ENCODE peak calls at places on chromosomes 1 and 21, in five cellular contexts. O, W, P, X and F are unnamed samples.

GRCh38 chr1:6000444-6001288 is 8.4 kb upstream of the NPHP4 start:
- DNase-seq in O (peak), W (no peak), P (no peak), X (no peak), F (no peak)

GRCh38 chr1:6922096-6922931 is 137.1 kb downstream of the CAMTA1 start:
- DNase-seq in O (no peak), W (peak), P (peak), X (peak), F (peak)

GRCh38 chr21:43278766-43279577 is 110.2 kb downstream of the CRYAA start:
- DNase-seq in O (peak), W (no peak), P (no peak), X (no peak), F (no peak)

GRCh38 chr1:214551436-214552173 is at the start of gene PTPN14:
- DNase-seq in O (peak), W (peak), P (peak), X (peak), F (peak)

GRCh38 chr1:75588779-75589475 is 22.0 kb downstream of the SLC44A5 start:
- DNase-seq in O (no peak), W (no peak), P (no peak), X (no peak), F (no peak)

GRCh38 chr1:247295746-247296145 is 35.9 kb downstream of the ZNF496 start:
- DNase-seq in O (peak), W (no peak), P (no peak), X (no peak), F (no peak)

GRCh38 chr1:93608188-93609109 is 73.2 kb downstream of the BCAR3 start:
- DNase-seq in O (no peak), W (no peak), P (no peak), X (peak), F (peak)

GRCh38 chr1:170097449-170097948 is 23.0 kb upstream of the KIFAP3 start:
- DNase-seq in O (no peak), W (no peak), P (no peak), X (no peak), F (no peak)

GRCh38 chr1:226064168-226064815 is 1.8 kb downstream of the H3-3A start:
- DNase-seq in O (no peak), W (no peak), P (peak), X (peak), F (peak)

GRCh38 chr1:151310986-151311385 is 16.2 kb downstream of the PI4KB start:
- DNase-seq in O (no peak), W (peak), P (no peak), X (no peak), F (peak)

GRCh38 chr1:40265298-40265697 is 7.3 kb downstream of the ZMPSTE24 start:
- DNase-seq in O (no peak), W (no peak), P (no peak), X (no peak), F (no peak)

GRCh38 chr1:40265919-40266318 is 7.9 kb downstream of the ZMPSTE24 start:
- DNase-seq in O (no peak), W (no peak), P (no peak), X (no peak), F (no peak)

GRCh38 chr1:40267767-40268187 is 9.7 kb downstream of the ZMPSTE24 start:
- DNase-seq in O (no peak), W (no peak), P (peak), X (peak), F (peak)

GRCh38 chr1:40266786-40267535 is 8.9 kb downstream of the ZMPSTE24 start:
- DNase-seq in O (no peak), W (no peak), P (no peak), X (no peak), F (no peak)

DNA sequence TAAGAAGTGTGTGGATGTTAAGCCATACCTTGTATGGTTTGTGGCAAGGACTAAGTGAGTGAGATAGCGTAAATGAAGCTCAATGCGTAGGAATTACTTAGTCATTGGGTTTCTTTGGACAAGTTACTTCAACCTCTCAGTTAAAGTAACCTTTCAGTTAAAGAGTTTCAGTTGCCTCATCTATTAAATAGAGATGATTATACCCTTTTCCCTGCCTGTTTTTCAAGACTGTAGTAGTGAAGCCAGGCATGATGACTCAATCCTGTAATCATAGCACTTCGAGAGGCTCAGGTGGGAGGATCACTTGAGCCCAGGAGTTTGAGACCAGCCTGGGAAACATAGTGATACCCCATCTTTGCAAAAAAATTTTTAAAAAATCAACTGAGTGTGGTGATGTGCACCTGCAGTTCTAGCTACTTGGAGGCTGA is 6.3 kb downstream of the ZMPSTE24 start:
- DNase-seq in O (no peak), W (no peak), P (no peak), X (no peak), F (no peak)
- TF ChIP-seq CTCF in O (no peak), W (no peak), P (no peak), X (no peak), F (no peak)

DNA sequence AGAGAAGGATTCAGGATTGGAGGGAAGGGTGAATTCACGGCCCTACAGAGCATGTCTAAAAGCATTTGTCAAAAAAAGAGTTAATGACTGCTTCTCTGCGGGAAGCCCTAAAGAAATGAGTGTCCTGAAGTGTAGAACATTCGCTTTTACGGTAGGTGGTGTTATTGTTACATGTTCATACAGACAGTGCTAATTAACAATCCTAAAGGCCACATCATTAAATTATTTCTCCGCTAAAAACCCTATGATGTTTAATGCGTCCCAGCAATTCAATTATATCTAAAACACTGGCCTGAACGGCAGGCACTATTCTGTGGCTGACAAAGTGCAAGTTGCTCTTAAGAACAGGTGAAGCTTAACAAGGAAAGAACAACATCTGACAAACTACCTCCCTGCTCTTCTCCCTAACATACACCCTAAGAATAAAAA is 112.3 kb upstream of the NFIA start:
- DNase-seq in O (no peak), W (no peak), P (peak), X (peak), F (peak)
- TF ChIP-seq CTCF in O (peak), W (peak), P (peak), X (peak), F (peak)

GRCh38 chr21:20445971-20446370 is 552.2 kb upstream of the NCAM2 start:
- DNase-seq in O (no peak), W (no peak), P (no peak), X (no peak), F (peak)

GRCh38 chr21:20443558-20444155 is 554.6 kb upstream of the NCAM2 start:
- DNase-seq in O (no peak), W (no peak), P (no peak), X (no peak), F (peak)
- TF ChIP-seq CTCF in O (peak), W (no peak), P (peak), X (no peak), F (peak)

GRCh38 chr1:118039170-118039569 is 109.6 kb downstream of the WDR3 start:
- DNase-seq in O (no peak), W (no peak), P (no peak), X (no peak), F (no peak)
- TF ChIP-seq CTCF in O (no peak), W (no peak), P (no peak), X (no peak), F (no peak)

GRCh38 chr1:115182012-115182715 is 92.9 kb upstream of the TSPAN2 start:
- DNase-seq in O (no peak), W (no peak), P (no peak), X (no peak), F (no peak)

GRCh38 chr1:115184951-115185331 is 95.6 kb upstream of the TSPAN2 start:
- DNase-seq in O (no peak), W (peak), P (peak), X (peak), F (peak)

GRCh38 chr1:115184260-115184950 is 95.1 kb upstream of the TSPAN2 start:
- DNase-seq in O (no peak), W (no peak), P (no peak), X (no peak), F (no peak)

GRCh38 chr1:115183711-115184259 is 94.5 kb upstream of the TSPAN2 start:
- DNase-seq in O (no peak), W (peak), P (no peak), X (peak), F (no peak)

DNA sequence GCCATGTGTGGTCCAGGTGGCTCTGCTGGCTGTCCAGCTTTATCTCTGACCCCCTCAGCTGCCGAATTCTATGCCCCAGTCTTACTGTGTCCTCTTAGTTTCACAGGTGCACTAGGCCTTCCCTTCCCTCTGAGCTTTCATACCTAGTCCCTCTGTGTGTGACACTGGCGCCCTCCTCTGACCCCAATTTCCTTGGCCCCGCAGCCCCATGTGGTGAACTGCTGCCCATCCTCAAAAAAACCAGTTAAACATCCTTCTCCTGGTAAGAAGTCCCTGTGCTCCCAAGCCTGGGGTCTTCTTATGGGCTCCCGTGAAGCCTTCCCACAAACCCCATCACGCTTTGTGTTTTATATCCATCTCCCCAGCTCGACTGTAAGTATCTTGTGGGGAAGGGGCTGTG is 93.9 kb upstream of the TSPAN2 start:
- DNase-seq in O (no peak), W (no peak), P (no peak), X (no peak), F (no peak)
- TF ChIP-seq CTCF in O (no peak), W (no peak), P (no peak), X (no peak), F (no peak)

DNA sequence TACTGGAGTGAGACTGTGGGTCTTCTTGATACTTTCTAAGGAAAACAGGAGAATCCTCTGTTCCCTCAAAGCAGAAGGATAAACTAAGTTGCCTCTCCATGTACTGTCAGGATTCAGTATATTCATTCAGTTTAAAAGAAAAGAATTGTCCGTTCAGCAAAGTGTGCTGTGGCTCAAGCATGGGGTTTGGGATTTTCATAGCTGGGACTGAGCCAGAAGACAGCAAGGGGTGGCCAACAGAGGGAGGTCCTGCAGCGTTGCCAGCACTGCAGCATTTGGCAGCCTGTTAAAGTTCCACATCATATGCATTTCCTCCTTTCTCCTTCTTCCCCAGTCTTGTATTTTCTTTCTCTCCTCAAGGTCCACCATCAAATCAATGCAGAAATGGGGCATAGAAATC is 75.1 kb downstream of the DTL start:
- DNase-seq in O (no peak), W (no peak), P (peak), X (peak), F (peak)
- TF ChIP-seq CTCF in O (no peak), W (no peak), P (peak), X (peak), F (peak)

GRCh38 chr1:26233903-26234643 is at the start of gene CEP85:
- DNase-seq in O (peak), W (peak), P (peak), X (peak), F (peak)

GRCh38 chr1:26239936-26240335 is 5.9 kb downstream of the CEP85 start:
- DNase-seq in O (no peak), W (no peak), P (peak), X (peak), F (peak)

GRCh38 chr1:26237230-26237966 is 3.4 kb downstream of the CEP85 start:
- DNase-seq in O (no peak), W (no peak), P (peak), X (peak), F (peak)

DNA sequence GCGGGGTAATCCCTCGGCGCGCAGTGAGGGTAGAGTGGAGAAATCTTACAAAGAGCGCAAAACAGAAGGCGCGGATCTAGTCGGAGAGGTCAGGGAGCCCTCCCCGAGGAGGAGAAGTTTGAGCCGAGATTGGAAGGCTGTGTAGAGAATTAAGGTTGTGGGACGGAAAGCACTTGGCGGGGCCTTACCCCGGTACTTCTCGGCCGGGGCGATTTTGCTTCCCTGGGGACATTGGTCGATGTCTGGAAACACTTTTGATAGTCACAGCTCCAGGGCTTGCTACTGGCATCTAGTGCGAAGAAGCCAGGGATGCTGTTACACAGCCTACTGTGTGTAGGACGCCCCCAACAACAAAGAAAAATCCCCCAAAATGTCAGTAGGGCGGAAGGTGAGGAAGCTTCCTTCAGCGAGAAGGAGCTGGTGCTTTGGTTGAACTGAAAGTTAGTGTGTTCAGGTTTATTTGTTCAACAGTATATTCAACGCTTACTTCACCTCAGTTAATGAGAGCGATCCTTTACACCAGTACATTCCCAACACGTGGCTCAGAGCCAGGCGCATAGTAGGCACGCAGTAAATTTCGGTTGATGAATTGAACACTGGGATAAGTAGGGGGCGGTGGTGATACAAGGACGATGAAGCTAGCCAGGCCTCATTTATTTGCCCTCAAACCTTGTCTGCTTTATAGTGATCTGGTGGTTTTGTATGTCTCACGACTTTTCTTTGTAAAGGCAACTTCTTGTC is 814 bp downstream of the CEP85 start:
- DNase-seq in O (no peak), W (no peak), P (peak), X (peak), F (peak)
- TF ChIP-seq CTCF in O (no peak), W (no peak), P (no peak), X (no peak), F (peak)

GRCh38 chr21:44748621-44749020 is 37.2 kb upstream of the TSPEAR start:
- DNase-seq in O (peak), W (no peak), P (no peak), X (no peak), F (no peak)
- TF ChIP-seq CTCF in O (no peak), W (no peak), P (no peak), X (no peak), F (no peak)